ENCODE peak calls at places on chromosomes 6 and 20, in ten cellular contexts. M is NCI-H510A treated with DMSO at 0.1 percent for 48 hours; Y is adipocyte; E is psoas muscle; V is M059J; S is effector memory CD8-positive, alpha-beta T cell; J is iris pigment epithelial cell; P is RWPE1; Z is stomach; H is body of pancreas. L is an unnamed sample.

GRCh38 chr6:16222826-16223225 is 15.6 kb upstream of the GMPR start:
- DNase-seq in M (no peak), Y (no peak), E (no peak), V (no peak), S (no peak), J (no peak), P (no peak), Z (no peak), H (no peak), L (no peak)

GRCh38 chr20:19866070-19866469 is 108.0 kb downstream of the RIN2 start:
- DNase-seq in M (no peak), Y (no peak), E (no peak), V (no peak), S (no peak), J (no peak), P (no peak), Z (no peak), H (no peak), L (no peak)

GRCh38 chr20:55174635-55175034 is 699.2 kb downstream of the DOK5 start:
- DNase-seq in M (no peak), Y (no peak), E (no peak), V (no peak), S (no peak), J (no peak), P (no peak), Z (no peak), H (no peak), L (no peak)

GRCh38 chr6:162055365-162055764 is 672.2 kb downstream of the PRKN start:
- DNase-seq in M (no peak), Y (no peak), E (no peak), V (peak), S (no peak), J (no peak), P (no peak), Z (no peak), H (peak), L (no peak)

GRCh38 chr6:30101939-30102700 is 10.8 kb downstream of the TRIM31 start:
- DNase-seq in M (no peak), Y (peak), E (peak), V (peak), S (peak), J (peak), P (peak), Z (peak), H (peak), L (peak)

GRCh38 chr6:40288919-40289318 is 298.2 kb downstream of the LRFN2 start:
- DNase-seq in M (no peak), Y (no peak), E (no peak), V (no peak), S (no peak), J (no peak), P (no peak), Z (no peak), H (no peak), L (no peak)

GRCh38 chr6:106360989-106361430 is 493 bp downstream of the CRYBG1 start:
- DNase-seq in M (peak), Y (peak), E (peak), V (no peak), S (no peak), J (no peak), P (peak), Z (no peak), H (peak), L (no peak)

GRCh38 chr6:56143796-56144195 is 103.6 kb downstream of the COL21A1 start:
- DNase-seq in M (no peak), Y (no peak), E (no peak), V (peak), S (no peak), J (peak), P (no peak), Z (no peak), H (no peak), L (no peak)

GRCh38 chr6:149025061-149025460 is 278.2 kb downstream of the UST start:
- DNase-seq in M (no peak), Y (no peak), E (no peak), V (no peak), S (no peak), J (no peak), P (no peak), Z (no peak), H (no peak), L (no peak)

GRCh38 chr6:28807682-28808280 is 116.0 kb downstream of the TRIM27 start:
- DNase-seq in M (no peak), Y (peak), E (no peak), V (peak), S (no peak), J (peak), P (no peak), Z (no peak), H (no peak), L (peak)

GRCh38 chr6:44054635-44055559 is 72.4 kb downstream of the MRPL14 start:
- DNase-seq in M (no peak), Y (peak), E (peak), V (peak), S (no peak), J (no peak), P (no peak), Z (no peak), H (no peak), L (peak)

GRCh38 chr20:10200329-10200728 is 18.3 kb upstream of the SNAP25 start:
- DNase-seq in M (no peak), Y (peak), E (no peak), V (peak), S (no peak), J (no peak), P (no peak), Z (no peak), H (no peak), L (peak)